ENCODE peak calls at places on chromosomes 16 and 17, in four cellular contexts. H, F, R and U are unnamed samples.

GRCh38 chr16:8720080-8720966 is 45.9 kb downstream of the ABAT start:
- DNase-seq in H (no peak), F (peak), R (peak), U (no peak)

GRCh38 chr17:4806770-4807533 is at the start of gene PLD2:
- DNase-seq in H (peak), F (peak), R (peak), U (no peak)

GRCh38 chr17:17725853-17726720 is 44.8 kb downstream of the RAI1 start:
- DNase-seq in H (no peak), F (no peak), R (no peak), U (no peak)

GRCh38 chr17:77186141-77186604 is 45.4 kb downstream of the SEC14L1 start:
- DNase-seq in H (no peak), F (no peak), R (no peak), U (no peak)

GRCh38 chr17:11986939-11987329 is 10.3 kb downstream of the ZNF18 start:
- DNase-seq in H (peak), F (peak), R (peak), U (peak)

GRCh38 chr16:85928411-85928820 is 29.5 kb downstream of the IRF8 start:
- DNase-seq in H (no peak), F (no peak), R (no peak), U (no peak)

GRCh38 chr17:70313450-70313849 is 144.1 kb downstream of the KCNJ2 start:
- DNase-seq in H (no peak), F (no peak), R (no peak), U (no peak)

GRCh38 chr16:72372082-72372615 is 200.2 kb upstream of the PMFBP1 start:
- DNase-seq in H (no peak), F (no peak), R (no peak), U (no peak)

GRCh38 chr17:20995164-20995872 is 47.5 kb downstream of the USP22 start:
- DNase-seq in H (no peak), F (no peak), R (no peak), U (no peak)

GRCh38 chr16:87463722-87464690 is 28.8 kb downstream of the ZCCHC14 start:
- DNase-seq in H (no peak), F (peak), R (peak), U (no peak)

GRCh38 chr17:31857920-31858646 is 961 bp downstream of the COPRS start:
- DNase-seq in H (no peak), F (no peak), R (no peak), U (no peak)

GRCh38 chr16:4323071-4323844 is 7.4 kb downstream of the GLIS2 start:
- DNase-seq in H (no peak), F (no peak), R (no peak), U (no peak)

DNA sequence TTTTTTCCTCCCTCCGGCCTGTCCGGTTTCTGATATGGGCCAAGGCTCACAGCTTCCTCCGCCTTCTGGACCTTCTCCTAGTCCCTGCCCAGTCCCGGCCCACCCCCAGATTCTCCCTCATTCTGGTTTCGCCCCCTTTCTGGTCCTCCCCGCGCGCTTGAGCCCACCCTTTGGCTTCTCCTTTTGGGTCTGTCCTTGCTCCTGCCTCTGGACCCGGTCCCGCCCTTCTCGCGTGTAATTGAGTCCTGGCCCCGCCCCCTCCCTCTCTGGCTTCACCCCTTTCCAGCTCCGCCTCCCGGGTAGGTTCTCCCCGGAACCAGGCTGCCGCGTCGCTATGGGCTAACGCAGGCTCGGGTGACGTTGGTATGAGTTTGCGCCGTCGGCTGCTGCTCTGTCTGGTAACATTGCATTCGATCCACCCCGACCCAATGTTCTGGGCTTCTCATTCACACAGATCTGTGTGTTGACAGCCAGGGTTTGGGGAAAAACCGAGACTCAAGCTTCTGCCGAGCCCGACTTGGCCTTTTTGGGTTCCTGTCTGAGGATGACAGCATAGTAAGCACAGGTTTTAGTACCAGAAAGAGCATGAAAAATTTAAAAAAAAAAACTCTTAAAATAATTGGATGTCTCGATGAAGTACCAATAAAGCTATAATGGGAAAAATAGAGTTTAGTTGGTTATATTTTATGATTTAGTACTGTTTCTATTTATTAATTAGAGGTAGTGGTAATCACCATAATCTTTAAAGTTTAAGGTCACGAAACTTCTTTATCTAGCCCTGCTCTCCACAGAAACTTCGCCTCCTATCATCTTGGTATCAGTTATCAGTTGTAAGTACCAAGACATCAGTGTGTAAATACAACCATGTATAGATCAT is 14.8 kb upstream of the EEF2K start:
- DNase-seq in H (peak), F (peak), R (peak), U (peak)
- TF ChIP-seq SIN3A in H (no peak), F (peak), R (no peak), U (no peak)

GRCh38 chr17:9146064-9146463 is 124.8 kb downstream of the NTN1 start:
- DNase-seq in H (no peak), F (no peak), R (no peak), U (no peak)
- H3K4me3 ChIP-seq in H (no peak), F (no peak), R (no peak), U (no peak)

GRCh38 chr16:80317132-80318098 is 223.4 kb upstream of the DYNLRB2 start:
- DNase-seq in H (no peak), F (peak), R (peak), U (no peak)
- TF ChIP-seq TCF7L2 in H (no peak), F (no peak), R (no peak), U (no peak)

DNA sequence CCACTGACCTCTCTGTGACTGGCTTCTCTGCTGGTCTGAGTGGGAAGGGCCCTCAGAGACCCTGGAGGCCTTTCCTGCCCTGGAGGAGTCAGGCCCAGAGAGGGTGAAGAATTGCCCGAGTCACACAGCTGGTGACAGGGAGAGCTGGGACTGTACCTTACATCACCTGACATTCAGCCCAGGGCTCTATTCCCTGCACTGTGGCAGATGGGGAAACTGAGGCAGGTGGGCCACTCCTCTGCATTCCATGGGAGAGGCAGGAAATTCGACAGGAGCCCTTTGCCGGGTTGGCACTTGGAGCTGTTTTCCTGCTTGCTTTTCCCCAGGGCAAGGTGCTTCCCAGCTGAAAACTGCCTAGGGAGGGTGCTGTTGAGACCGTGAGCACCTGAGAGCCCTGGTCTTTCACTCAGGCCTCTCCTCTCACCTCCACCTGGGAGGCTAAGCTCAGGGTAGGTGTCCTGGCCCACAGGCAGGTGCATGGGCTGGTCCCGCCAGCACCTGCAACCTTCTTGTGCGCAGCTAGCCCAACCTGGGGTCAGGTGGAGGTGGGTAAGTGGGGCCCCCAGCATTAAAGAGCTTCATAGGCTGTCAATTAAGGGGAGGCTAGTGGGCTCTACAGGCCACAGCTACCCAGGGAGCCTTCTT is 8.5 kb downstream of the ADCY7 start:
- DNase-seq in H (no peak), F (no peak), R (no peak), U (no peak)
- TF ChIP-seq SIN3A in H (no peak), F (no peak), R (no peak), U (no peak)